ENCODE peak calls at places on chromosomes 7 and 10, in four cellular contexts. W is brain microvascular endothelial cell, X is esophagus squamous epithelium, H is cardiac muscle cell. C is an unnamed sample.

GRCh38 chr7:158102897-158103296 is 484.7 kb downstream of the PTPRN2 start:
- DNase-seq in H (no peak), W (no peak), X (no peak), C (no peak)

GRCh38 chr7:116679495-116679894 is 7.5 kb downstream of the MET start:
- DNase-seq in H (no peak), W (no peak), X (no peak), C (no peak)

GRCh38 chr7:98862716-98863420 is 6.9 kb downstream of the TMEM130 start:
- DNase-seq in H (no peak), W (no peak), X (no peak), C (no peak)

GRCh38 chr10:46524471-46525176 is 31.8 kb downstream of the GPRIN2 start:
- DNase-seq in H (no peak), X (no peak), W (peak), C (peak)

GRCh38 chr10:113854019-113854756 is at the start of the genes DCLRE1A and NHLRC2:
- DNase-seq in W (peak), H (peak), X (peak), C (peak)

GRCh38 chr7:40804477-40805215 is 669.8 kb downstream of the SUGCT start:
- DNase-seq in X (no peak), W (no peak), H (no peak), C (no peak)

GRCh38 chr7:152406491-152406890 is 29.3 kb downstream of the KMT2C start:
- DNase-seq in W (no peak), H (no peak), X (no peak), C (no peak)

GRCh38 chr10:30454744-30455498 is 20.9 kb downstream of the MAP3K8 start:
- DNase-seq in X (no peak), H (no peak), W (peak), C (no peak)

GRCh38 chr10:126621836-126622235 is 48.7 kb downstream of the C10orf90 start:
- DNase-seq in H (no peak), W (no peak), X (no peak), C (no peak)

GRCh38 chr7:151426486-151426905 is 13.4 kb downstream of the CRYGN start:
- DNase-seq in X (no peak), H (no peak), W (peak), C (peak)

GRCh38 chr10:43849551-43849950 is 200.9 kb upstream of the ZNF32 start:
- DNase-seq in W (no peak), X (no peak), H (no peak), C (no peak)

GRCh38 chr10:28077889-28078288 is 79.0 kb upstream of the ODAD2 start:
- DNase-seq in X (no peak), H (no peak), W (peak), C (no peak)

GRCh38 chr7:55055479-55055878 is 36.7 kb downstream of the EGFR start:
- DNase-seq in W (peak), X (no peak), H (no peak), C (no peak)

GRCh38 chr7:47045169-47045568 is 536.7 kb downstream of the TNS3 start:
- DNase-seq in H (peak), W (no peak), X (no peak), C (peak)

GRCh38 chr7:41881313-41882130 is 178.6 kb upstream of the INHBA start:
- DNase-seq in X (no peak), H (no peak), W (peak), C (no peak)

GRCh38 chr10:35420044-35420443 is 83.7 kb downstream of the CCNY start:
- DNase-seq in X (no peak), W (no peak), H (no peak), C (no peak)

GRCh38 chr7:130896898-130897514 is 163.0 kb upstream of the KLF14 start:
- DNase-seq in X (no peak), W (no peak), H (peak), C (peak)

GRCh38 chr7:129782257-129783096 is 170.3 kb downstream of the UBE2H start:
- DNase-seq in W (no peak), H (no peak), X (no peak), C (no peak)

GRCh38 chr7:110973566-110973965 is 117.4 kb upstream of the LRRN3 start:
- DNase-seq in H (peak), X (no peak), W (no peak), C (no peak)

DNA sequence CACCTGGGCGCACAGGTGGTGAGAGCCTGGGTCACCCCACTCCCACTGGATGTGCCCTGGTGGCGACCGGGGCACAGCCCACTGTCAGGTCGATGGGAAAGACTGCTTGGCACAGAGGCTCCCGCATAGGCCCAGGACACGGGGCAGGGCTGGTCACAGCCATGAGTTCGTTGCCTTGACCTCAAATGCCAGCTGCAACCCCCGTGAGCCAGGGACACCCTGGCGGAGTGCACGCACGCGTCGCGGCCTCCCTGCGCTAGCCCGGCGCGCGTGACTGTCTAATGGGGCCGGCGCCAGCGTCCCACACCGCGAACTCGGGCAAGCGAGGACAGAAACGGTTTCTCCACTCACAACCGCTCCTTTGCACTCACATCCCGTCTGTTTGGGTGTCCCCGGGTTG is 267.4 kb downstream of the USP6NL start:
- DNase-seq in X (no peak), W (no peak), H (no peak), C (no peak)
- H3K4me3 ChIP-seq in X (no peak), W (no peak), H (no peak), C (no peak)

GRCh38 chr10:104296687-104297436 is 27.9 kb downstream of the GSTO2 start:
- DNase-seq in X (no peak), H (no peak), W (no peak), C (no peak)

GRCh38 chr10:104300002-104300735 is 31.2 kb downstream of the GSTO2 start:
- DNase-seq in H (no peak), W (peak), X (no peak), C (no peak)

GRCh38 chr10:104300736-104301292 is 31.8 kb downstream of the GSTO2 start:
- DNase-seq in H (no peak), W (peak), X (no peak), C (peak)

GRCh38 chr10:104299031-104299904 is 30.3 kb downstream of the GSTO2 start:
- DNase-seq in W (peak), H (no peak), X (no peak), C (no peak)

DNA sequence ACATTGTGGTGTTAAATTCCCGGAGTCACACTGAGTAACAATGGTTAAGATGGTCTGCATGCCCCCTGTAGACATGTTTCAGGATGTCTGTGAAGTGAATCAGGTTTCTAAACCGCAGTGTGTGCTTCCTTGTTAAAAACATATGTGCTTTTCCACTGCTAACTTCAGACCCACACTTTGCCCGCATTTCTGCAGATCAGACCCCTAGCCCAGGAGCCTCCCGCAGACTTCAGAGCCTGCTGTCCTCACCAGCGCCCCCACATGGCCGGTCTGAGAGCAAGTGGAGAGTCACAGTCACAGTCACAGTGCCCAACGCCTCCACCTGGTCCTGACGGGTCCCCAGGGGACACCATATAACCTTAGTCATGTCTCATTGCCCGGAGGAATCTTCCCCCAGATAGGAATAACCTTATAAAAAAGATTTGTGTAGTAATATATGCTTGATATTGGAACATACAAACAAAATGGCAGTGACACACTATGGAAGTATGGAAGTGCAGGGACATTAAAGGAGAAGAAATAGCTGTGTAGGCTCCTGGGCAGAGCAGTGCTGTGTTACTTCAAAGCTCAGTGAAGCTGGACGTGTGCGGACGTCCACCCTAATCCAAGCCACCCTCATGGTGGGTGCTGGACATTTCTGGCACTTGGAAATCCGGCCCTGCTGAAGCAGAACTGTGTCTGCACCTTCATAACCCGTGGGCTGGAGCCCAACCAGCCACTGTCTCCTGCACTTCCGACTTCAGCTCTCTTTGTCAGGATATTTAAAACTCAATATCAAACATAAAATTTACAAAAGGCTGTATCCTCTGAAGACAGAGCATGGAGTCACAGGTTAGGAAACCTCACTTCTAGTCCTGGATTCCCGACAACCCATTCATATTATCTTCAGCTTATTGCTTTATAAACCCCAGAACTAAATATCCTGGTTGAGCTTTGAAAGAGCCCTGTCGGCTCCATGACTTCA is 29.0 kb downstream of the GSTO2 start:
- DNase-seq in W (peak), H (peak), X (no peak), C (no peak)
- TF ChIP-seq CTCF in W (peak), H (peak), X (no peak), C (no peak)

DNA sequence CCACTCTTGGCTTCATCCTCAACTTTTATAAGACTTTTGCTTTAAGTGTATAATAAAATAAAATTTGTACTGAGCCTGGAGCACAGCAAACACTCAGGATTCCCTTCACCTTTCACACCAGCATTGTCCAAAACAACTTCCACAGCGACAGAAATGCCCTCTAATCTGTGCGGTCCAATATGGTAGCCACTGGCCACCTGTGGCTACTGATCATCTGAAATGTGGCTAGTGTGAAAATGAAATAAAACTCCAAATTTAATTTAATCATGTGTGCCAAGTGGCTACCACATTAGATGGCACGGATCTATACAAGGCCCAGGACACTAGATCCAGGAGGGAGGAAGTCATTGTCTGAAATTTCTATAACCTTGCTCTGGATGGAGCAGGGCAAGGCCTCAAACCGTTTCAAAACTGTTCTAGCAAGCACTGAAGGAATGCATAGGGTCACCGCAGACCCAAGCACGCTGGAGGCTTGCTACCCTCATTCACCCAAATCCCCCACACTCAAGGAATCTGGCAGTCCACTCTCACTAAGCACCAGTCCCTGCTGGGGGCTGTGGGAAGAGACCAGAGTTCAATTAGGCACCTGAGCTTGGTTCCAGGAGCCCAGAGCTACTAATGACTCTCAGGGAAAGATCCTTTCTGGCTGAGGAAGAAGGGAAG is 6.3 kb upstream of the MYO1G start:
- DNase-seq in W (no peak), X (no peak), H (no peak), C (no peak)
- H3K4me3 ChIP-seq in W (peak), X (peak), H (peak), C (peak)

DNA sequence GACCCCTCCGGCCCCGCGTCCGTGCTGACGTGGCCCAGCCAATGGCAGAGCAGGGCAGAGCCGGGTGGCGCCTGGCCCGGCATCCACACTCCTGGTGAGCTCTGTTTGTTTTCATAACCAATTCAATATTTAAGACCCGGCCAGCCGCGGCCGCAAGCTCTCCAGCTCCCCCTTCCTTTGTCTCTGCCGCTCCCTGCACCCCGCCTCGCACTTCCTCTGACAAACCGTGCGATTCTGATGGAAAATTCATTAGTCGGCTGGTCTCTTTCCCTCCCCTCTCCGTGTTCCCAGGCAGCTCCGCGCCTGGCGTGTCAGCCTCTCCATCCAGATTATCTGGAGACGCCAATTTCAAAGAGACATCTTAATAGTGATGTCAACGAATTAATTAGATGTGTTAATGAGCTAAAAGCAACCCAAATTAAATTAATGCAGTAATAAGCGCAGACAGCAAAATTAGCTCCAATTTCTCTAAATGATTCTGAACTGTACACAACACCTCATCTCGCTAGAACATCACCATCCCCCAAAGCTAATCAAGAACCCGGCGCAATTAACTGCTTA is 55.3 kb downstream of the MICALL2 start:
- DNase-seq in X (no peak), W (peak), H (peak), C (peak)
- TF ChIP-seq CTCF in X (no peak), W (peak), H (peak), C (no peak)

DNA sequence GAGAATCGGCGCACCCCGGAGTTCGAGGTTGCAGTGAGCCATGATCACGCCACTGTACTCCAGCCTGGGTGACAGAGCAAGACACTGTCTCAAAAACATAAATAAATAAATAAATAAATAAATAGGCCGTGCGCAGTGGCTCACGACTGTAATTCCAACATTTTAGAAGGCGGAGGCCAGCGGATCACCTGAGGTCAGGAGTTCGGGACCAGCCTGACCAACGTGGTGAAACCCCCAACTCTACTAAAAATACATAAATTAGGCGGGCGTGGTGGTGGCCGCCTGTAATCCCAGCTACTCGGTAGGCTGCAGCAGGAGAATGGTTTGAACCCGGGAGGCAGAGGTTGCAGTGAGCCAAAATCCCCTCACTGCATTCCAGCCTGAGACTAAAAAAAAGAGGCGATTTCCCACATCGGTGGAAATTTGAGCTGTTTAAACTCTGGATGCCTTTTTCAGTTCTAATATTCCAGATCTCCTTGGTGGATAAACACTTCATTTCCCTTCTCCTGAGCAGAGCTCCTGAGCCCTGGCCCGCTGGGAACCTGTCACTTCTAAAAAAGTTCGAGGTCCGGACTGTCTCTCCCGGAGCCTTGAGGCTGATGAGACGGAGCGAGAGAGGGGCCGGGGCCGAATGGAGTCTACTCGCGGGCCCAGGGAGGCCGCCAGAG is 2.0 kb upstream of the NFKB2 start:
- DNase-seq in X (no peak), W (peak), H (no peak), C (no peak)
- H3K4me3 ChIP-seq in X (peak), W (peak), H (peak), C (peak)

GRCh38 chr7:123154231-123154860 is 45.4 kb downstream of the SLC13A1 start:
- DNase-seq in H (peak), X (no peak), W (peak), C (peak)

GRCh38 chr7:123151443-123151842 is 48.3 kb downstream of the SLC13A1 start:
- DNase-seq in X (no peak), W (no peak), H (no peak), C (no peak)

GRCh38 chr7:123143206-123143605 is 56.6 kb downstream of the SLC13A1 start:
- DNase-seq in H (no peak), W (no peak), X (no peak), C (no peak)

DNA sequence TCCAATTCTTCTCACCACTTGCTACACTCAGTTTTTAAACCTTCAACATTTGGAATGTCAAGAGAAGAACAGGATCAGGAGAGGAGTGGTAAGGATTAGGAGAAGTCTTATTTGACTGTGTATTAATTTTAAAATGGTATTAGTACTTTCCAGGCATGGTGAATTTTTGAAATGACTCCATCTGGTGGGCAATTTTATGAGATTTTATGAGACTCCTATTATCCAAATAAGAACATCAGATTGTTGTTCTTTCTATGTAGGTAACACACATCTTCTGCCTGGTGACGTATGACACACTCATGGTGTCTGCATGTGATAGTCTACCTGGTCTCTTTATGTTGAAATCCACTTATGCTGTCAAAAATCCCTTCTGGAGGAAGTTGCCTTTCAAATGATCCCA is 51.0 kb downstream of the SLC13A1 start:
- DNase-seq in H (no peak), W (no peak), X (no peak), C (no peak)
- TF ChIP-seq CTCF in H (no peak), W (peak), X (no peak), C (no peak)

GRCh38 chr7:131908719-131909118 is 352.3 kb upstream of the PODXL start:
- DNase-seq in W (no peak), X (no peak), H (no peak), C (no peak)
- H3K4me3 ChIP-seq in W (no peak), X (no peak), H (no peak), C (no peak)

DNA sequence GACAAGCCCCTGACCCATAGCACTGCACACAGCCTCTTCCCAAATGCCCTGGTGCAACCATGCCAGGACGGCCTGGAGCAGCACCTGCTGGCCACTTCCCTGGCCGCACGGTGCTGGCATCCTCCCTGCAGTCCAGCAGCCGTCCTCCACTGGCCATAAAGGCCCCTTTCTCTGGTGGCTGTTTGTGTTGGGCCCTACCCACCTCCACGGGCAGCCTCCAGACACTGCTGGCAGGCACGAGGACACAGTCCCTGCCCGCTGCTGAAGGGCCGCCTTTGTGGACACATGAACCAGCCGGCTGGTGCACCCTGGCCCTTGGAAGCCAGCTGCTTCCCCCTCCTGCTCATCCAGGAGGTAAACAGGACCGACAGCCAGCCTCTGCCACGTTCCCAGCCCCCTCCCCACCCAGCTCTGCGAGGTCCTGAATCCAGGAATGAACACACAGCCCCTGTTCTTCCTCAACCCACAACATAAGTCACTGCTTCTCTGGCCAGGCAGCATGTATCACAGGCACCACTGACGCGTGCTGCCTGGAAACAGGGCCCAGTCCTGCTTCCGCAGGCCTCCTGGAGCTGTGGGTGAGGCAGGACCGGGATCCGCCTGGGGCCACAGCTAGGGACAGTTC is 43.8 kb downstream of the SPOCK2 start:
- DNase-seq in X (no peak), W (no peak), H (no peak), C (peak)
- TF ChIP-seq CTCF in X (peak), W (peak), H (peak), C (peak)